ENCODE peak calls at places on chromosomes 7 and 10, in nine cellular contexts. One of them, this sample, is unnamed.

GRCh38 chr7:5428470-5429252 is 5.0 kb upstream of the TNRC18 start:
- DNase-seq in naive thymus-derived CD4-positive, alpha-beta T cell: no peak
- DNase-seq in fibroblast of the aortic adventitia: peak; percentile 93
- DNase-seq in aorta: peak; percentile 84
- DNase-seq in CD8-positive, alpha-beta T cell: no peak
- DNase-seq in fibroblast of mammary gland: peak; percentile 89
- DNase-seq in breast epithelium: no peak
- DNase-seq in left ventricle myocardium inferior: peak; percentile 74
- DNase-seq in lung: peak; percentile 67
- DNase-seq in this sample: peak; percentile 96

GRCh38 chr7:121107923-121108498 is 119.5 kb downstream of the CPED1 start:
- DNase-seq in naive thymus-derived CD4-positive, alpha-beta T cell: no peak
- DNase-seq in fibroblast of the aortic adventitia: peak; percentile 87
- DNase-seq in aorta: no peak
- DNase-seq in CD8-positive, alpha-beta T cell: no peak
- DNase-seq in fibroblast of mammary gland: peak; percentile 80
- DNase-seq in breast epithelium: no peak
- DNase-seq in left ventricle myocardium inferior: no peak
- DNase-seq in lung: no peak
- DNase-seq in this sample: peak; percentile 81

GRCh38 chr7:96135241-96135640 is 186.7 kb downstream of the SLC25A13 start:
- DNase-seq in naive thymus-derived CD4-positive, alpha-beta T cell: no peak
- DNase-seq in fibroblast of the aortic adventitia: no peak
- DNase-seq in aorta: no peak
- DNase-seq in CD8-positive, alpha-beta T cell: no peak
- DNase-seq in fibroblast of mammary gland: no peak
- DNase-seq in breast epithelium: no peak
- DNase-seq in left ventricle myocardium inferior: no peak
- DNase-seq in lung: no peak
- DNase-seq in this sample: no peak

GRCh38 chr7:50822716-50823115 is 40.0 kb upstream of the GRB10 start:
- DNase-seq in naive thymus-derived CD4-positive, alpha-beta T cell: no peak
- DNase-seq in fibroblast of the aortic adventitia: peak; percentile 85
- DNase-seq in aorta: no peak
- DNase-seq in CD8-positive, alpha-beta T cell: no peak
- DNase-seq in fibroblast of mammary gland: no peak
- DNase-seq in breast epithelium: no peak
- DNase-seq in left ventricle myocardium inferior: no peak
- DNase-seq in lung: no peak
- DNase-seq in this sample: peak; percentile 76

GRCh38 chr7:11714205-11714604 is 117.8 kb downstream of the THSD7A start:
- DNase-seq in naive thymus-derived CD4-positive, alpha-beta T cell: no peak
- DNase-seq in fibroblast of the aortic adventitia: no peak
- DNase-seq in aorta: no peak
- DNase-seq in CD8-positive, alpha-beta T cell: no peak
- DNase-seq in fibroblast of mammary gland: peak; percentile 10
- DNase-seq in breast epithelium: no peak
- DNase-seq in left ventricle myocardium inferior: no peak
- DNase-seq in lung: no peak
- DNase-seq in this sample: no peak

GRCh38 chr7:111878788-111879187 is 316.5 kb upstream of the IMMP2L start:
- DNase-seq in naive thymus-derived CD4-positive, alpha-beta T cell: no peak
- DNase-seq in fibroblast of the aortic adventitia: no peak
- DNase-seq in aorta: no peak
- DNase-seq in CD8-positive, alpha-beta T cell: no peak
- DNase-seq in fibroblast of mammary gland: no peak
- DNase-seq in breast epithelium: no peak
- DNase-seq in left ventricle myocardium inferior: no peak
- DNase-seq in lung: no peak
- DNase-seq in this sample: no peak

GRCh38 chr7:137757146-137757925 is 89.4 kb downstream of the DGKI start:
- DNase-seq in naive thymus-derived CD4-positive, alpha-beta T cell: no peak
- DNase-seq in fibroblast of the aortic adventitia: no peak
- DNase-seq in aorta: no peak
- DNase-seq in CD8-positive, alpha-beta T cell: no peak
- DNase-seq in fibroblast of mammary gland: peak; percentile 86
- DNase-seq in breast epithelium: no peak
- DNase-seq in left ventricle myocardium inferior: no peak
- DNase-seq in lung: no peak
- DNase-seq in this sample: peak; percentile 71

GRCh38 chr10:76454539-76455137 is 1023.2 kb downstream of the LRMDA start:
- DNase-seq in naive thymus-derived CD4-positive, alpha-beta T cell: no peak
- DNase-seq in fibroblast of the aortic adventitia: no peak
- DNase-seq in aorta: no peak
- DNase-seq in CD8-positive, alpha-beta T cell: no peak
- DNase-seq in fibroblast of mammary gland: no peak
- DNase-seq in breast epithelium: no peak
- DNase-seq in left ventricle myocardium inferior: no peak
- DNase-seq in lung: no peak
- DNase-seq in this sample: no peak

GRCh38 chr10:88156341-88156740 is 292.9 kb downstream of the PTEN start:
- DNase-seq in naive thymus-derived CD4-positive, alpha-beta T cell: no peak
- DNase-seq in fibroblast of the aortic adventitia: peak; percentile 60
- DNase-seq in aorta: no peak
- DNase-seq in CD8-positive, alpha-beta T cell: no peak
- DNase-seq in fibroblast of mammary gland: peak; percentile 91
- DNase-seq in breast epithelium: no peak
- DNase-seq in left ventricle myocardium inferior: no peak
- DNase-seq in lung: no peak
- DNase-seq in this sample: peak; percentile 65

GRCh38 chr7:29401827-29402226 is 161.8 kb upstream of the PRR15 start:
- DNase-seq in naive thymus-derived CD4-positive, alpha-beta T cell: no peak
- DNase-seq in fibroblast of the aortic adventitia: no peak
- DNase-seq in aorta: no peak
- DNase-seq in CD8-positive, alpha-beta T cell: no peak
- DNase-seq in fibroblast of mammary gland: no peak
- DNase-seq in breast epithelium: no peak
- DNase-seq in left ventricle myocardium inferior: no peak
- DNase-seq in lung: no peak
- DNase-seq in this sample: no peak

GRCh38 chr7:27101906-27102577 is 441 bp downstream of the HOXA2 start:
- DNase-seq in naive thymus-derived CD4-positive, alpha-beta T cell: no peak
- DNase-seq in fibroblast of the aortic adventitia: no peak
- DNase-seq in aorta: peak; percentile 54
- DNase-seq in CD8-positive, alpha-beta T cell: no peak
- DNase-seq in fibroblast of mammary gland: no peak
- DNase-seq in breast epithelium: no peak
- DNase-seq in left ventricle myocardium inferior: no peak
- DNase-seq in lung: no peak
- DNase-seq in this sample: no peak

GRCh38 chr10:95333997-95334792 is 43.4 kb upstream of the PDLIM1 start:
- DNase-seq in naive thymus-derived CD4-positive, alpha-beta T cell: no peak
- DNase-seq in fibroblast of the aortic adventitia: peak; percentile 86
- DNase-seq in aorta: peak; percentile 89
- DNase-seq in CD8-positive, alpha-beta T cell: no peak
- DNase-seq in fibroblast of mammary gland: peak; percentile 94
- DNase-seq in breast epithelium: peak; percentile 76
- DNase-seq in left ventricle myocardium inferior: peak; percentile 75
- DNase-seq in lung: peak; percentile 52
- DNase-seq in this sample: peak; percentile 92

GRCh38 chr10:116417821-116418220 is 9.8 kb upstream of the PNLIPRP3 start:
- DNase-seq in naive thymus-derived CD4-positive, alpha-beta T cell: no peak
- DNase-seq in fibroblast of the aortic adventitia: no peak
- DNase-seq in aorta: no peak
- DNase-seq in CD8-positive, alpha-beta T cell: no peak
- DNase-seq in fibroblast of mammary gland: no peak
- DNase-seq in breast epithelium: no peak
- DNase-seq in left ventricle myocardium inferior: no peak
- DNase-seq in lung: no peak
- DNase-seq in this sample: peak; percentile 36

GRCh38 chr10:131724891-131725735 is 175.7 kb upstream of the PPP2R2D start:
- DNase-seq in naive thymus-derived CD4-positive, alpha-beta T cell: no peak
- DNase-seq in fibroblast of the aortic adventitia: no peak
- DNase-seq in aorta: peak; percentile 34
- DNase-seq in CD8-positive, alpha-beta T cell: no peak
- DNase-seq in fibroblast of mammary gland: no peak
- DNase-seq in breast epithelium: peak; percentile 39
- DNase-seq in left ventricle myocardium inferior: no peak
- DNase-seq in lung: no peak
- DNase-seq in this sample: no peak
- H3K4me3 ChIP-seq in naive thymus-derived CD4-positive, alpha-beta T cell: no peak overlapping the region
- H3K4me3 ChIP-seq in fibroblast of the aortic adventitia: no peak overlapping the region
- H3K4me3 ChIP-seq in aorta: no peak overlapping the region
- H3K4me3 ChIP-seq in CD8-positive, alpha-beta T cell: no peak overlapping the region
- H3K4me3 ChIP-seq in fibroblast of mammary gland: no peak overlapping the region
- H3K4me3 ChIP-seq in breast epithelium: no peak overlapping the region
- H3K4me3 ChIP-seq in left ventricle myocardium inferior: no peak overlapping the region
- H3K4me3 ChIP-seq in lung: no peak overlapping the region
- H3K4me3 ChIP-seq in this sample: no peak overlapping the region

GRCh38 chr7:130084037-130084875 is 13.9 kb downstream of the KLHDC10 start:
- DNase-seq in naive thymus-derived CD4-positive, alpha-beta T cell: no peak
- DNase-seq in fibroblast of the aortic adventitia: no peak
- DNase-seq in aorta: no peak
- DNase-seq in CD8-positive, alpha-beta T cell: no peak
- DNase-seq in fibroblast of mammary gland: peak; percentile 78
- DNase-seq in breast epithelium: no peak
- DNase-seq in left ventricle myocardium inferior: no peak
- DNase-seq in lung: no peak
- DNase-seq in this sample: no peak
- H3K4me3 ChIP-seq in naive thymus-derived CD4-positive, alpha-beta T cell: no peak overlapping the region
- H3K4me3 ChIP-seq in fibroblast of the aortic adventitia: no peak overlapping the region
- H3K4me3 ChIP-seq in aorta: no peak overlapping the region
- H3K4me3 ChIP-seq in CD8-positive, alpha-beta T cell: no peak overlapping the region
- H3K4me3 ChIP-seq in fibroblast of mammary gland: no peak overlapping the region
- H3K4me3 ChIP-seq in breast epithelium: no peak overlapping the region
- H3K4me3 ChIP-seq in left ventricle myocardium inferior: no peak overlapping the region
- H3K4me3 ChIP-seq in lung: no peak overlapping the region
- H3K4me3 ChIP-seq in this sample: no peak overlapping the region

DNA sequence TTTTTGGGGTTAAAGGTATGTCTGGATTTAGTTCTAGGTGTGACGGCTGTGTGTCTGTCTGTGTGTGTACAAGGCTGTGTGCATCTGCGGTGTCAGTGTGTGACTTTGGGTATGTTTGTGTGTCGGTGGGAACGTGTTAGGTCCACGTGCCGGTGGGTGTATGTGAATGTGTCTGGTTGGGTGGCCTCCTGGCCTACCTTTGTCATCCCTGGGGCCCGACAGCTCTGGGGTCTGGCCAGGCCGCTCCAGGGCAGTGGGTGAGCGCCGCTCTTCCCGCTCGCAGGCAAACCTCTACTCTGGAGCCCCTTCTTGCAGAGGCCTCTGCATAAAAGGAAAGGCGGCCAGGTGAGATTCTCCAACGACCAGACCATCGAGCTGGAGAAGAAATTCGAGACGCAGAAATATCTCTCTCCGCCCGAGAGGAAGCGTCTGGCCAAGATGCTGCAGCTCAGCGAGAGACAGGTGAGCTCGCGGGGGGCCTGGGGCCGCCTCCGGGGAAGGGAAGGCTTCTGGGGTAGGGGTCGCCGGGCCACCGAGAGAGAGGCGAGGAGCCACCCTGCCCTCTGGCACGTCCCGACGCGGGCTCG is 2.4 kb downstream of the HHEX start:
- DNase-seq in naive thymus-derived CD4-positive, alpha-beta T cell: no peak
- DNase-seq in fibroblast of the aortic adventitia: no peak
- DNase-seq in aorta: no peak
- DNase-seq in CD8-positive, alpha-beta T cell: no peak
- DNase-seq in fibroblast of mammary gland: no peak
- DNase-seq in breast epithelium: no peak
- DNase-seq in left ventricle myocardium inferior: no peak
- DNase-seq in lung: no peak
- DNase-seq in this sample: no peak
- H3K4me3 ChIP-seq in naive thymus-derived CD4-positive, alpha-beta T cell: no peak overlapping the region
- H3K4me3 ChIP-seq in fibroblast of the aortic adventitia: peak overlapping the region; percentile 11
- H3K4me3 ChIP-seq in aorta: no peak overlapping the region
- H3K4me3 ChIP-seq in CD8-positive, alpha-beta T cell: no peak overlapping the region
- H3K4me3 ChIP-seq in fibroblast of mammary gland: no peak overlapping the region
- H3K4me3 ChIP-seq in breast epithelium: peak overlapping the region; percentile 75
- H3K4me3 ChIP-seq in left ventricle myocardium inferior: peak overlapping the region; percentile 77
- H3K4me3 ChIP-seq in lung: peak overlapping the region; percentile 55
- H3K4me3 ChIP-seq in this sample: no peak overlapping the region

DNA sequence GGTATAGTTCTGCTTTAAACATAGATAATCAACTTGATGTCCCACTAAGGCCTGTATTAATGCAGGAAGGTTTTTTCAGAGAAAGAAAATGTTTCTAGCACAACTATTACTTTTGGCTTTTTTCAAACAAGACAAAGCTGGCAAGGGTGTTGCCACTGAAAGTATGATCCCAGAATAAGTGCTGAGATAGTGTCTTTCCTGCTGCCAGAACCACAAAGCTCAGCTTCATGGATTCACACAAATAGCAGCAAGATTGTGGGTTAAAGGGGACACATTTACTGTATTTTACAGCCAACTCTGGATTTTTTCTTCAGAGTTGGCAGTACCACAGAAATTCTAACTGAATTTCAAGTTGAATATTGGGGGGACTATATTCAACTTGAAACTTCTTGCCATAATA is 4.3 kb downstream of the NCOA4 start:
- DNase-seq in naive thymus-derived CD4-positive, alpha-beta T cell: no peak
- DNase-seq in fibroblast of the aortic adventitia: peak; percentile 44
- DNase-seq in aorta: no peak
- DNase-seq in CD8-positive, alpha-beta T cell: no peak
- DNase-seq in fibroblast of mammary gland: no peak
- DNase-seq in breast epithelium: no peak
- DNase-seq in left ventricle myocardium inferior: no peak
- DNase-seq in lung: no peak
- DNase-seq in this sample: peak; percentile 35
- H3K4me3 ChIP-seq in naive thymus-derived CD4-positive, alpha-beta T cell: no peak overlapping the region
- H3K4me3 ChIP-seq in fibroblast of the aortic adventitia: no peak overlapping the region
- H3K4me3 ChIP-seq in aorta: no peak overlapping the region
- H3K4me3 ChIP-seq in CD8-positive, alpha-beta T cell: no peak overlapping the region
- H3K4me3 ChIP-seq in fibroblast of mammary gland: no peak overlapping the region
- H3K4me3 ChIP-seq in breast epithelium: no peak overlapping the region
- H3K4me3 ChIP-seq in left ventricle myocardium inferior: peak overlapping the region; percentile 29
- H3K4me3 ChIP-seq in lung: no peak overlapping the region
- H3K4me3 ChIP-seq in this sample: no peak overlapping the region

This sample was measured in GM23248.